ENCODE peak calls at places on chromosomes 3 and 15, in four cellular contexts. S, Q, L and V are unnamed samples.

GRCh38 chr3:113271594-113272368 is 60.4 kb downstream of the BOC start:
- DNase-seq in S (no peak), L (no peak), Q (peak; percentile 29), V (no peak)

GRCh38 chr3:133452603-133453313 is 52.9 kb downstream of the BFSP2 start:
- DNase-seq in L (peak; percentile 78), S (no peak), Q (no peak), V (no peak)

GRCh38 chr3:70273492-70273891 is 38.9 kb downstream of the MDFIC2 start:
- DNase-seq in S (no peak), Q (no peak), L (no peak), V (no peak)

GRCh38 chr15:99211926-99212325 is 37.5 kb downstream of the TTC23 start:
- DNase-seq in S (no peak), Q (no peak), L (no peak), V (no peak)

GRCh38 chr3:171257251-171258179 is 202.7 kb downstream of the TNIK start:
- DNase-seq in L (no peak), S (no peak), Q (no peak), V (no peak)

GRCh38 chr3:118550556-118550955 is 484.1 kb downstream of the IGSF11 start:
- DNase-seq in S (no peak), Q (no peak), L (no peak), V (no peak)

GRCh38 chr3:197750863-197751737 is 1.4 kb downstream of the FYTTD1 start:
- DNase-seq in Q (no peak), L (no peak), S (no peak), V (no peak)

GRCh38 chr3:58723197-58723596 is 56.6 kb upstream of the FAM3D start:
- DNase-seq in L (no peak), Q (no peak), S (no peak), V (no peak)

GRCh38 chr3:146142757-146143156 is 18.2 kb downstream of the PLOD2 start:
- DNase-seq in L (no peak), Q (no peak), S (no peak), V (no peak)

GRCh38 chr3:177948716-177949422 is 587.4 kb upstream of the KCNMB2 start:
- DNase-seq in S (no peak), Q (no peak), L (no peak), V (no peak)

GRCh38 chr3:73622135-73622534 is 2.6 kb downstream of the PDZRN3 start:
- DNase-seq in L (peak; percentile 3), Q (no peak), S (no peak), V (no peak)

GRCh38 chr3:25911525-25912295 is 121.8 kb downstream of the OXSM start:
- DNase-seq in L (no peak), S (no peak), Q (no peak), V (no peak)

GRCh38 chr3:126159476-126159875 is 20.9 kb downstream of the ALDH1L1 start:
- DNase-seq in L (no peak), Q (no peak), S (no peak), V (no peak)
- TF ChIP-seq TCF7L2 in L (no peak), Q (no peak), S (no peak), V (no peak)

GRCh38 chr3:139532996-139533395 is 6.5 kb downstream of the RBP1 start:
- DNase-seq in Q (no peak), S (no peak), L (no peak), V (no peak)

GRCh38 chr3:139534444-139534812 is 5.1 kb downstream of the RBP1 start:
- DNase-seq in L (no peak), Q (no peak), S (peak; percentile 77), V (no peak)

GRCh38 chr3:139533781-139534443 is 5.6 kb downstream of the RBP1 start:
- DNase-seq in S (peak; percentile 69), L (peak; percentile 35), Q (peak; percentile 18), V (no peak)

GRCh38 chr3:139537325-139537724 is 2.2 kb downstream of the RBP1 start:
- DNase-seq in Q (no peak), L (peak; percentile 49), S (peak; percentile 72), V (no peak)

GRCh38 chr3:139534992-139535879 is 4.3 kb downstream of the RBP1 start:
- DNase-seq in L (peak; percentile 44), S (no peak), Q (peak; percentile 60), V (no peak)
- TF ChIP-seq TCF7L2 in L (no peak), S (no peak), Q (no peak), V (no peak)

GRCh38 chr3:15858547-15859506 is 61.0 kb upstream of the ANKRD28 start:
- DNase-seq in L (peak; percentile 77), Q (peak; percentile 49), S (no peak), V (no peak)
- TF ChIP-seq TCF7L2 in L (no peak), Q (no peak), S (no peak), V (no peak)

DNA sequence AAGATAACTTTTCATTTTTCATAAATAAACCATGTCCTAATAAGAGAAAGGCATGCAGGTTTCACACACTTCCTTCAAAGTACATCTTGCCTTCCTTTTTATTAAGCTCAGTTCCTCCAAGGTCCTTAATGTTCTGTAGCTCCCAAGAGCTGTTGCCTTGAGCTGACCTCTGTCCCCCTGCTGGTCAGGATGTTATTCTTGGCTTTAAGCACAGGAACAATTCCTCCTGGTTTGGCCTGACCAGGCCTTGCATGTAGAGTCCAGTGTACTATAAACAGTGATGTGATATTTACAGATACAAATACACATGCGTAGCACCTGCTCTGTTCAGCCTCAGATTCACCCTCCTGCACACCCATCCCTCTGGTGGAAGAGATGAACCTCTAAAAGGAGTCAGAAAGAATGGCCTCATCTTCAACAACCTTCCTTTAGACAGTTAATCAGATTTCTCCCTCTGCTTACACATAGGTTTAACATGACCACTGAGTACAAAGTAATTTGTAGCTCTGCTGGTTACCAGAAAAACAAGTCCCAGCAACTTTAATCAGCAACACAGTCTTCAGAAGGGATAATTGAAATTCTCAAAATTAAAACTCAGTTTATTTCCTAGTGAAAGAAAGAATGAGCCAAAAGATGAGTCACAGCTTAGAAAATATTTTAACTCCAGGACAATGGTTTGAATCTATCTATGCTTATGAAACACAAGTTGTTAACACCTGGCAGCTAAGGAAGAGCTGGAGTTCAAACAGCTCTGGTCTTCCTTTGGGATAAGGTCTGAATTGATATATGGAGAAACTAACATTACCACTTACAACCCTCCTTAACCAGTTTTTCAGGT is 46.5 kb downstream of the PTPN9 start:
- DNase-seq in S (peak; percentile 49), Q (peak; percentile 33), L (peak; percentile 57), V (peak; percentile 69)
- TF ChIP-seq TCF7L2 in S (no peak), Q (no peak), L (no peak), V (no peak)

DNA sequence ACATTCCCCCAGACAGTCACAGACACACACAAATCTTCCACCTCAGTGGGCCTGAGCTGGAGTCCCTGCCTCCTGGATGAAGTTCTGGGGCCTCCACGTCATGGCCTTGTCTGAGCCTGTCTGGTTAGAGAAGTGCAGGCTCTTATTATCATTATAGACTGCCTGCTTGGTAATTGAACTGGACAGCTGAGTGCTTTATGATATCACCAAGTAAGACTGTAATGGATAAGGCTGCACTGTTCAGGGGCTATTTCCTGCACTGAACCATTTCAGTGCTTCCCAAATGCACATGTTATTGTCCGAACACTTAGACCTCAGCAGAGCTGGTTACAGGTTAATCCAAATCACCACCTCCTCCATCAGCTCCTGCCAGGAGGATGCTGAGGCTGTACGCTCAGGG is 8.7 kb upstream of the ST6GAL1 start:
- DNase-seq in L (no peak), S (no peak), Q (no peak), V (no peak)
- TF ChIP-seq TCF7L2 in L (no peak), S (no peak), Q (no peak), V (no peak)

GRCh38 chr3:162441716-162442115 is 945.1 kb downstream of the OTOL1 start:
- DNase-seq in L (no peak), S (no peak), Q (no peak), V (no peak)
- TF ChIP-seq TCF7L2 in L (no peak), S (no peak), Q (no peak), V (no peak)

GRCh38 chr3:36257117-36257516 is 123.2 kb upstream of the STAC start:
- DNase-seq in S (no peak), L (no peak), Q (no peak), V (no peak)
- TF ChIP-seq TCF7L2 in S (no peak), L (no peak), Q (no peak), V (no peak)

DNA sequence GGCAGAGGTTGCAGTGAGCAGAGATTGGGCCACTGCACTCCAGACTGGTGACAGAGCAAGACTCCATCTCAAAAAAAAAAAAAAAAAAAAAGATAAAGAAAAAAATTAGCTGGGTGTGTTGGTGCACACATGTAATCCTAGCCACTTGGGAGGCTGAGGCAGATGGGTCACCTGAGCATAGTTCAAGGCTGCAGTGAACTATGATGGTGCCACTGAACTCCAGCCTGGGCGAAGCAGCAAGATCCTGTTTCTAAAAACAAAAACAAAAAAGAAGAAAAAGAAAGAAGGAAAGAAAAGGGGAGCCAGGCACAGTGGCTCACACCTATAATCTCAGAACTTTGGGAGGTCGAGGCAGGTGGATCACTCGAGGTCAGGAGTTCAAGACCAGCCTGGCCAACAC is 32.9 kb downstream of the PIK3CB start:
- DNase-seq in L (no peak), Q (no peak), S (no peak), V (no peak)
- TF ChIP-seq TCF7L2 in L (no peak), Q (no peak), S (no peak), V (no peak)

GRCh38 chr15:41116872-41117242 is 777 bp upstream of the INO80 start:
- DNase-seq in L (no peak), Q (no peak), S (no peak), V (no peak)
- TF ChIP-seq TCF7L2 in L (no peak), Q (no peak), S (no peak), V (no peak)